ENCODE peak calls at places on chromosomes 6 and 20, in seven cellular contexts. F is ovary, N is adrenal gland, G is left lung, W is choroid plexus epithelial cell, E is A549, L is body of pancreas. P is an unnamed sample.

GRCh38 chr6:104940238-104940880 is 16.5 kb upstream of the LIN28B start:
- DNase-seq in N (no peak), L (no peak), G (peak), E (no peak), W (no peak), F (no peak), P (no peak)

GRCh38 chr6:95578106-95578410 is 723 bp downstream of the MANEA start:
- DNase-seq in N (no peak), E (no peak), W (no peak), G (no peak), L (no peak), F (no peak), P (peak)

GRCh38 chr6:161458199-161458598 is 184.3 kb upstream of the AGPAT4 start:
- DNase-seq in E (no peak), N (no peak), G (no peak), L (no peak), W (no peak), F (no peak), P (no peak)

GRCh38 chr6:127022297-127022696 is 96.2 kb upstream of the RSPO3 start:
- DNase-seq in N (peak), E (no peak), F (no peak), W (peak), L (peak), G (no peak), P (peak)

GRCh38 chr6:154926366-154926765 is 68.7 kb upstream of the TIAM2 start:
- DNase-seq in E (no peak), G (no peak), N (no peak), L (no peak), W (no peak), F (no peak), P (no peak)

GRCh38 chr6:49946835-49947234 is 17.1 kb downstream of the DEFB114 start:
- DNase-seq in E (no peak), W (no peak), F (no peak), G (no peak), L (no peak), N (no peak), P (no peak)

GRCh38 chr6:94463306-94463705 is 1043.9 kb upstream of the EPHA7 start:
- DNase-seq in E (no peak), L (no peak), W (no peak), N (no peak), G (no peak), F (no peak), P (no peak)

GRCh38 chr6:21238208-21238607 is 355.3 kb upstream of the SOX4 start:
- DNase-seq in W (no peak), F (no peak), L (no peak), G (no peak), N (no peak), E (no peak), P (no peak)

GRCh38 chr20:15658295-15658694 is 915.0 kb downstream of the KIF16B start:
- DNase-seq in L (no peak), N (no peak), E (no peak), F (no peak), W (no peak), G (no peak), P (no peak)

GRCh38 chr6:158911746-158912158 is 88.2 kb downstream of the RSPH3 start:
- DNase-seq in W (no peak), N (no peak), F (no peak), L (no peak), G (no peak), E (no peak), P (no peak)

GRCh38 chr6:121711472-121711871 is 276.0 kb downstream of the GJA1 start:
- DNase-seq in W (no peak), L (no peak), E (no peak), F (no peak), N (no peak), G (no peak), P (no peak)

GRCh38 chr20:25077610-25078169 is 4.3 kb downstream of the VSX1 start:
- DNase-seq in G (peak), E (peak), F (no peak), L (no peak), W (peak), N (no peak), P (peak)

GRCh38 chr20:64116016-64116415 is 8.7 kb upstream of the NPBWR2 start:
- DNase-seq in F (no peak), N (peak), L (no peak), W (no peak), E (no peak), G (peak), P (no peak)

GRCh38 chr20:64121586-64121985 is 14.2 kb upstream of the NPBWR2 start:
- DNase-seq in F (no peak), W (no peak), E (no peak), L (no peak), G (peak), N (no peak), P (no peak)

GRCh38 chr20:64119301-64119680 is 11.9 kb upstream of the NPBWR2 start:
- DNase-seq in F (no peak), G (peak), L (no peak), N (peak), E (peak), W (no peak), P (no peak)

GRCh38 chr20:64116541-64117423 is 9.4 kb upstream of the NPBWR2 start:
- DNase-seq in W (no peak), N (peak), F (no peak), L (no peak), G (peak), E (no peak), P (no peak)

DNA sequence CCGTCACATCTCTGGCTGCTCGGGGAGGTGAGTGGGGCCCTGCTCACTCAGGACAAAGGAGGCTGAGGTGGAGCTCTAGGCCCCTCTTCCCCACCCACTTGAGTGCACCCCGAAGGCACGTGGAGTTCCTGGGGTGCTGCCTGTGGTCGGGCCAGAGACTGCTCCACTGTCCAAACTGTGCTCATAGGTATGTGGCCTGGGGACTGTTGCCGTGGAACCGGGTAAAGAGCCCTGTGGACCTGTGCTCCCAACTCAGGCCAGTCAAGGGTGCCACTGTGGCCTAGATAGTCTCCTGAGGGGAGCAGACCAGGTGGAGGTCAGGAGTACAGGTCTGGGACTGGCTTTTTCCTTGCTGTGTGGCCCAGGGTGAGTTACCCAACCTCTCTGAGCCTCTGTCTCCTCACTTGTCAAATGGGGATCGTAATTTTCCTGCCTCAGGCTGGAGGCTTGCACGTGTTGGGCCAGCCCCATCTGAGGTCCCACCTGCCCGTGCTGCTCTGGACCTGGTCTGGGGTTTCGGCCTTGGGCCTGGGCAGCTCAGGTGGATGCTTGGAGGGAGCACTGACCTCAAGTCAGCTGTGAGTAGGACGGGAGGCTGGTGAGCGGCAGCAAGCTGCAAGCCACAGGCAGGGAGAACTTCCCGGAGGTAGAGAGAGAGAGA is 12.4 kb upstream of the NPBWR2 start:
- DNase-seq in L (no peak), G (peak), E (no peak), W (no peak), N (peak), F (no peak), P (no peak)
- H3K4me3 ChIP-seq in L (no peak), G (no peak), E (no peak), W (no peak), N (no peak), F (no peak), P (no peak)

DNA sequence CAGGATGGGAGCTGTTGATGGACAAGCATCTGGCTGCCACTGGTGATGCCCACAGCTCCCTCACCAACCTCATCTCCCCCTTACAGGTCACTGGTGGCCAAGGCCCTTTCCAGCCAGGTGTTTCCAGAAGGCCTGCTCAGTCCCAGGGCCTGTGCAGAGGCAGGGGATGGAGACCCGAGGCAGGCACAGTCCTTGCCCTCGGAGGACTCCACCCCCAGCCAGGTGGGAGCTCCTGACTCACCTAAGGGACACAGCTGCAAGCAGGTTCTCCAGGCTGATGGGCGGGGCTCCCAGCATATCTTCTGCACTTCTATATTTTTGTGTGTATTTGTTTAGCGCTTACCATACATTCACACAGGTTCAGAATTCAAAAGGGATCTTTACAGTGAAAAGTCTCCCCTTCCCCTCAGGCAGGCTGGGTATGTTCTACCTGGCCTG is 17.4 kb downstream of the PRPH2 start:
- DNase-seq in L (peak), G (no peak), W (no peak), N (no peak), F (no peak), E (no peak), P (no peak)
- H3K4me3 ChIP-seq in L (no peak), G (no peak), W (no peak), N (no peak), F (no peak), E (no peak), P (no peak)

GRCh38 chr6:152572395-152573061 is 64.6 kb downstream of the SYNE1 start:
- DNase-seq in L (no peak), W (peak), N (no peak), G (no peak), E (no peak), F (no peak), P (peak)

GRCh38 chr6:152576525-152576924 is 60.6 kb downstream of the SYNE1 start:
- DNase-seq in W (no peak), N (no peak), L (no peak), F (no peak), G (no peak), E (no peak), P (no peak)

GRCh38 chr6:152575186-152575585 is 62.0 kb downstream of the SYNE1 start:
- DNase-seq in W (no peak), F (no peak), E (no peak), G (no peak), L (no peak), N (no peak), P (no peak)

GRCh38 chr6:152573762-152574161 is 63.4 kb downstream of the SYNE1 start:
- DNase-seq in N (no peak), F (no peak), E (no peak), G (no peak), L (no peak), W (peak), P (peak)

DNA sequence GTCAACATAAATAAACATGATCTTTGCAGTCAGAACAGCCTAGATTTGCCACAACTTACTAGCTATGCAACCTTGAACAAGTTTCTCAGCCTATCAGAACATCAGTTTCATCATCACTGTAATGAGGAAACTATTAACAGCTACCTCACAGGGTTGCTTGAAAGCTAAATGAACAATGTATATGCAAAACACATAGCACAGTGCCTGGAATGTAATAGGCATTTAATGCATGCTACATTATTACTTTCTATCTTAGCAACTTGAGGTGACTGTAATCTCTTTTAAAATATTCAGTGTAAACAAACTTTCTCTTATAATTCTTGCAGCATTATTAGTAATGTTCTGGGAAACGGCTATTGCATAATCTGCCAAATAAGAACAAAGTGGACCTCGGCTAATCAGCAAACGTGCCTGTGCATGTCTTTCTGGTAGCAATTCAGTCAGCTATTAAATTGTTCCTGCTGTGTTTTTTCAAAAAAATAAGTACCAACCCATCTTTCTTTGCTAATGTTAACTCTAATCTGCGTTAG is 61.5 kb downstream of the SYNE1 start:
- DNase-seq in F (no peak), E (no peak), G (no peak), L (no peak), N (no peak), W (peak), P (peak)
- H3K4me3 ChIP-seq in F (no peak), E (no peak), G (no peak), L (no peak), N (no peak), W (no peak), P (no peak)

DNA sequence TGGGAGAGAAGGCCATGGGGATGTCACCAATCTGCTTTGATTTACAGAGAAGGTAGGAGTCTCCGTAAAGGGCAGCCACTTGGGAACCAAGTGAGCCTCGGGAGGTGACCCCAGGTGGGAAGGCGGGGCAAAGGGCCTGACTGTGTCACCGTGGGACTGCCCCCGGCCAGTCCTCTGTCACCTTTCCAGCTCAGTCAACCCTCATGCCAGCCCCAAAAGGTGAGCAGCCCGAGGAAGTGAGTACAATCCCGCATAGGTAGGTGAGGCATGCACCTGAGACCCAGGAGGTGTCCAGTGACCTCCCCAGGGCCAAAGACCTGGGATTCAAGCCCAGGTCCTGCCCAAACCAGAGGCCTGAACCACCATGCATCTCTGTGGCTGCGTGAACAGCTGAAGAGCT is 36.2 kb downstream of the BMP7 start:
- DNase-seq in N (no peak), E (no peak), W (no peak), G (no peak), L (no peak), F (no peak), P (no peak)
- H3K4me3 ChIP-seq in N (no peak), E (no peak), W (no peak), G (no peak), L (no peak), F (no peak), P (no peak)

GRCh38 chr6:12485837-12486236 is 195.7 kb downstream of the EDN1 start:
- DNase-seq in W (no peak), E (peak), F (no peak), G (no peak), N (no peak), L (no peak), P (no peak)

GRCh38 chr6:12484519-12484918 is 194.4 kb downstream of the EDN1 start:
- DNase-seq in F (no peak), N (no peak), W (no peak), E (peak), L (no peak), G (no peak), P (no peak)

GRCh38 chr6:12482386-12482785 is 192.2 kb downstream of the EDN1 start:
- DNase-seq in N (no peak), G (no peak), F (no peak), L (no peak), W (no peak), E (peak), P (no peak)

GRCh38 chr6:12485226-12485764 is 195.1 kb downstream of the EDN1 start:
- DNase-seq in L (no peak), E (peak), G (no peak), F (no peak), N (no peak), W (no peak), P (no peak)

GRCh38 chr6:12483712-12484111 is 193.6 kb downstream of the EDN1 start:
- DNase-seq in F (no peak), G (no peak), E (peak), N (peak), W (peak), L (peak), P (peak)
- H3K4me3 ChIP-seq in F (no peak), G (no peak), E (peak), N (no peak), W (peak), L (no peak), P (peak)